ENCODE peak calls at places on chromosomes 5 and 9, in four cellular contexts. One of them, this sample, is unnamed.

GRCh38 chr5:172405226-172405625 is 49.1 kb downstream of the SH3PXD2B start:
- DNase-seq in ovary: no peak
- DNase-seq in GM10248: no peak
- DNase-seq in SK-N-SH: no peak
- DNase-seq in this sample: no peak

GRCh38 chr5:66963559-66963971 is 233.0 kb downstream of the CD180 start:
- DNase-seq in ovary: no peak
- DNase-seq in GM10248: no peak
- DNase-seq in SK-N-SH: peak; percentile 8
- DNase-seq in this sample: no peak

GRCh38 chr9:134168731-134169130 is 4.4 kb upstream of the RNU6ATAC start:
- DNase-seq in ovary: no peak
- DNase-seq in GM10248: no peak
- DNase-seq in SK-N-SH: no peak
- DNase-seq in this sample: peak; percentile 30

GRCh38 chr5:150780816-150781221 is 2.3 kb downstream of the SMIM3 start:
- DNase-seq in ovary: no peak
- DNase-seq in GM10248: no peak
- DNase-seq in SK-N-SH: no peak
- DNase-seq in this sample: no peak

GRCh38 chr5:71471193-71471592 is 15.7 kb downstream of the BDP1 start:
- DNase-seq in ovary: no peak
- DNase-seq in GM10248: no peak
- DNase-seq in SK-N-SH: no peak
- DNase-seq in this sample: no peak

GRCh38 chr5:1551913-1552312 is 28.2 kb upstream of the LPCAT1 start:
- DNase-seq in ovary: no peak
- DNase-seq in GM10248: peak; percentile 5
- DNase-seq in SK-N-SH: no peak
- DNase-seq in this sample: no peak

GRCh38 chr9:89730715-89731114 is 125.9 kb downstream of the GADD45G start:
- DNase-seq in ovary: no peak
- DNase-seq in GM10248: no peak
- DNase-seq in SK-N-SH: no peak
- DNase-seq in this sample: no peak

GRCh38 chr5:73654861-73655318 is 28.9 kb downstream of the ARHGEF28 start:
- DNase-seq in ovary: no peak
- DNase-seq in GM10248: no peak
- DNase-seq in SK-N-SH: no peak
- DNase-seq in this sample: no peak

GRCh38 chr5:89534331-89534730 is 651.3 kb upstream of the MEF2C start:
- DNase-seq in ovary: no peak
- DNase-seq in GM10248: no peak
- DNase-seq in SK-N-SH: no peak
- DNase-seq in this sample: no peak

GRCh38 chr5:159441441-159441840 is 111.2 kb upstream of the IL12B start:
- DNase-seq in ovary: no peak
- DNase-seq in GM10248: no peak
- DNase-seq in SK-N-SH: peak; percentile 31
- DNase-seq in this sample: no peak

GRCh38 chr5:134851307-134851923 is 5.6 kb downstream of the C5orf24 start:
- DNase-seq in ovary: no peak
- DNase-seq in GM10248: no peak
- DNase-seq in SK-N-SH: peak; percentile 40
- DNase-seq in this sample: no peak
- TF ChIP-seq CTCF in ovary: no peak
- TF ChIP-seq CTCF in GM10248: peak; percentile 41
- TF ChIP-seq CTCF in SK-N-SH: peak; percentile 67
- TF ChIP-seq CTCF in this sample: peak; percentile 31

DNA sequence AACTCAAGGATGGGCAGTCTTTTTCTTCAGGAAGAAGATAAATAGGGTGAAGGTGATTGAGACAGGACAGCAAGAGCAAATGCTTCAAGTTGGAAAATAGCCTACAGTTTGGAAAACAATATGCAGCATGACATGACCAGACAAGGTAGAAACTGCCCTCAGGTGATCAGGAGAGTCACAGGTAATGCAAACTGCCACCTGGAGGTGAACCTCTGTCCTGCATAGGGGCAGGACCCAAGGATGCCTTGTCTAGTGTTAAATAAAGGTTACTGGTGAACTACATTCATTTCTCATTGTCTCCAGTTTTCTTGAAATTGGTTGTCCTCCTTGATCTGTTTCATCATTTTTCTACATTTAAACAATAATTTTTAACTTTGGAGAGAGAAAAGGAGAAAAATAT is 232.1 kb downstream of the SEMA5A start:
- DNase-seq in ovary: no peak
- DNase-seq in GM10248: no peak
- DNase-seq in SK-N-SH: no peak
- DNase-seq in this sample: peak; percentile 1
- TF ChIP-seq CTCF in ovary: no peak
- TF ChIP-seq CTCF in GM10248: no peak
- TF ChIP-seq CTCF in SK-N-SH: no peak
- TF ChIP-seq CTCF in this sample: no peak

GRCh38 chr5:180799194-180799593 is 3.4 kb downstream of the MGAT1 start:
- DNase-seq in ovary: no peak
- DNase-seq in GM10248: no peak
- DNase-seq in SK-N-SH: no peak
- DNase-seq in this sample: no peak
- TF ChIP-seq CTCF in ovary: no peak
- TF ChIP-seq CTCF in GM10248: no peak
- TF ChIP-seq CTCF in SK-N-SH: peak; percentile 34
- TF ChIP-seq CTCF in this sample: no peak

GRCh38 chr5:9108156-9108555 is 437.7 kb downstream of the SEMA5A start:
- DNase-seq in ovary: no peak
- DNase-seq in GM10248: no peak
- DNase-seq in SK-N-SH: peak; percentile 25
- DNase-seq in this sample: no peak

GRCh38 chr5:9099681-9100080 is 446.2 kb downstream of the SEMA5A start:
- DNase-seq in ovary: no peak
- DNase-seq in GM10248: no peak
- DNase-seq in SK-N-SH: no peak
- DNase-seq in this sample: no peak

GRCh38 chr5:9098990-9099389 is 446.9 kb downstream of the SEMA5A start:
- DNase-seq in ovary: no peak
- DNase-seq in GM10248: no peak
- DNase-seq in SK-N-SH: no peak
- DNase-seq in this sample: no peak

GRCh38 chr5:9105851-9106250 is 440.0 kb downstream of the SEMA5A start:
- DNase-seq in ovary: no peak
- DNase-seq in GM10248: no peak
- DNase-seq in SK-N-SH: no peak
- DNase-seq in this sample: no peak

DNA sequence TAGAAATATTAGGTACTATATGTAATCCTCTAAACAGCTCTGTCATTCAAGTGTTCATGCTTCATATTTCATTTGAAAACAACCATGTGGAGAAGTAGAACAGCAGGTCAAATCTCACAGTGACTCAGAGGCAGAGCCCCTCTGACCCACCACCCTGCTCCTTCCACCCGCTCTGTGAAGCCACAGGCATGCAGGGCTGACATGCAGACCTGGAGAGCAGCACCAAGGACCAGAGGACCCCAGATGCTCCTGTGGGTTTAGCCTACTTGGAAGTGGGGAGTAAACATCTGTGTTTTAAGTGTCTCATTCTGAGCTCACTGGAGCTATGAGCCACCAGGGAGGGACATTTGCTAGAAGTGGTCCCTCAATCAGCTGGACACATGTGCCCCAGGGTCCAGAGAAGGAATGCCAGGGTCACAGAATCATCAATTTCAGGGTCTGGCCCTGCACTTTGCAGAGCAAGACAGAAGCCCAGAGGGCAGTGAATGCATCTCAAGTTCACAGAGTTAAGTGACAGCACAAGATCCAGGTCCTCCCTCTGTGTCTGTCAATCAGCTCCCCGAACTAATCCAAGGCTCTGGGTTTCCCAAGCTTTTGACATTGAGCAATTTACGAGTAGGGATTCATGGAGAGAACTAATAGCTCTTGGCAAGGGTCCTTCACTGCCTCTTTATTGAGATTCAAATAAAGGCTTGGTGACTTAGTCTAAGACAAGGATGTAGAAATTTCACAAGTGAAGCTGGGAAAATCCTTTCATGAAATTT is 441.1 kb downstream of the SEMA5A start:
- DNase-seq in ovary: no peak
- DNase-seq in GM10248: no peak
- DNase-seq in SK-N-SH: no peak
- DNase-seq in this sample: no peak
- TF ChIP-seq CTCF in ovary: no peak
- TF ChIP-seq CTCF in GM10248: no peak
- TF ChIP-seq CTCF in SK-N-SH: no peak
- TF ChIP-seq CTCF in this sample: no peak

DNA sequence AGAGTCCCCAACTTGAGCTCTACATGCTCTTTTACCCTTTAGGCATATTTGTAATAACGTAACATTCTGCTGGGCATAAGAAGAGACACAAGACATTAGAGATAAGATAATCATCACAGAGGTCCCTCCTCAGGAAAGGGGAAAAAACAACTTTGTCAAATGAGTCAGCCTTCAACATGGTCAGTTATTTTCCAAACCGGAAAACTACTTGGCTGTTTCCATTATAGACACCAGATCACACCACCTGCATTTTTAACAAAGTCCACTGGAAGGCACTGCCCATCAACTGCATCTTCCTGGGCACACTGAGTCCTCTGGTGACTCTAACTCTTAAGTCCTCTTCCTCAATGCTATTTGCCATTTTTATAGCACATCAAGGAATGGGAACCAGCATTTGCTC is 221.8 kb downstream of the FAM114A2 start:
- DNase-seq in ovary: no peak
- DNase-seq in GM10248: no peak
- DNase-seq in SK-N-SH: no peak
- DNase-seq in this sample: no peak
- TF ChIP-seq CTCF in ovary: no peak
- TF ChIP-seq CTCF in GM10248: no peak
- TF ChIP-seq CTCF in SK-N-SH: peak; percentile 35
- TF ChIP-seq CTCF in this sample: no peak

GRCh38 chr5:142048272-142048671 is 35.4 kb upstream of the GNPDA1 start:
- DNase-seq in ovary: no peak
- DNase-seq in GM10248: no peak
- DNase-seq in SK-N-SH: no peak
- DNase-seq in this sample: no peak
- TF ChIP-seq CTCF in ovary: no peak
- TF ChIP-seq CTCF in GM10248: no peak
- TF ChIP-seq CTCF in SK-N-SH: no peak
- TF ChIP-seq CTCF in this sample: no peak

GRCh38 chr9:109967651-109968331 is 187.8 kb downstream of the PALM2AKAP2 start:
- DNase-seq in ovary: no peak
- DNase-seq in GM10248: peak; percentile 43
- DNase-seq in SK-N-SH: no peak
- DNase-seq in this sample: peak; percentile 16

GRCh38 chr9:109968332-109968657 is 188.3 kb downstream of the PALM2AKAP2 start:
- DNase-seq in ovary: no peak
- DNase-seq in GM10248: peak; percentile 35
- DNase-seq in SK-N-SH: no peak
- DNase-seq in this sample: no peak

GRCh38 chr9:109969559-109970237 is 189.7 kb downstream of the PALM2AKAP2 start:
- DNase-seq in ovary: no peak
- DNase-seq in GM10248: no peak
- DNase-seq in SK-N-SH: no peak
- DNase-seq in this sample: no peak

GRCh38 chr9:109966643-109967368 is 186.8 kb downstream of the PALM2AKAP2 start:
- DNase-seq in ovary: no peak
- DNase-seq in GM10248: peak; percentile 45
- DNase-seq in SK-N-SH: no peak
- DNase-seq in this sample: no peak

DNA sequence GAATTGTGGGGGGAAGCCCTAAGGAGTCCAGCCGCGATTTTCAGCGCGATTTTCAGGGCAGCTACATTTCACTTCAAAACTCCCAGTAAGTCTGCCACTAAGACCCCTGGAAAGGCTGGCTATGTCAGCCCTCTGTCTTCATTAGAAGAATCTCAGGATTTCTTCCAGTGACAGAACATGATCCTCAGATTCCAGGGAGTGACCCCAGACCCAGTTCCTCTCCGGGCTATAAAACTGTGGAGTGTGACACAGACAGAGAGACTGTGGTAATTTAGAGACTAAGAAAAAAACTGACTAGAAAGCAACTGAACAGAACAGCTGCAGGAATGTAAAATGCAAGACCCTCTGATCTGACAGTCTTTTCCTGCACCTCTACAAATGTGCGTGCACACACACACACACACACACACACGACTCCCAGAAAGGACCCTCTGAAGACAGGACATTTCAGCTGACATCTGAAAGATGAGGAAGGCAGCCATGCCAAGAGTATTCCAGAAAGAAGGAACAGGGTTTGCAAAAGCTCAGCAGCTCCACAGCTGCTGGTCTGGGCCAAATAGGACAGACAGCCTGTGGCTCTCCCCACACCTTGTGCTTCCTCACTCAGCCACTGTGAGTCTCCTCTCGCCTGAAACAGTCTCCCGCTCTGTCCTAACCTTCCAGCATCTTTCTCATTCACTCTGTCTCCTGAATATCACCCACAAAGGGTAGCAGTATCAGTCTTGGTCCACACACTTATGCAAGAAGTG is 188.9 kb downstream of the PALM2AKAP2 start:
- DNase-seq in ovary: no peak
- DNase-seq in GM10248: no peak
- DNase-seq in SK-N-SH: no peak
- DNase-seq in this sample: no peak
- TF ChIP-seq CTCF in ovary: no peak
- TF ChIP-seq CTCF in GM10248: peak; percentile 37
- TF ChIP-seq CTCF in SK-N-SH: peak; percentile 19
- TF ChIP-seq CTCF in this sample: no peak

DNA sequence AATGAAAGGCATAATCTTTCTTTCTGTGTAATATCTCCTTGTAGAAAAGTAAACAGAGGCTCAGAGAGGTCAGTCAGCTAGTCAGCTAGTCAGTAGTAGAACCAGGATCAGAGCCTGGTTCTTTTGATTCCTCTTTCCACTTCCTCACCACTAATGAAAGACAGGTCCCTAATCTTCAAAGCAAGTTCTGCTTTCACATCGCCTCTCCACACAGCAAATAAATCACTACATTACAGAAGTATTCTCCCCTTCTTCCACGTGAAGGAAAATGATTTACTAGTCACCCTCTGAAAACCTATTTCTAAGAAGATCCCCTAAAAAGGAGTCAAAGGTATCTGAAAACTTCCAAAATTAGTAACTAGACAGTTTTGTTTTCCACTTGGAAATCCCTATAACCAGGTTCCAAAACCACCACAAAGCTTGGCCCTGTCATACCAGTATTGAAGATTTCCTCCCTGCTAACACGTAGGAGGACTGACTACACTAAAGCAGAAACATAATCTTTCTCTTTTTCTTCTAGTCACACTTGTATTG is 140.5 kb upstream of the TARS1 start:
- DNase-seq in ovary: no peak
- DNase-seq in GM10248: peak; percentile 28
- DNase-seq in SK-N-SH: no peak
- DNase-seq in this sample: peak; percentile 7
- TF ChIP-seq CTCF in ovary: no peak
- TF ChIP-seq CTCF in GM10248: no peak
- TF ChIP-seq CTCF in SK-N-SH: no peak
- TF ChIP-seq CTCF in this sample: peak; percentile 18